ENCODE peak calls at places on chromosomes 3 and 15, in eight cellular contexts. One of them, this sample, is unnamed. For H4K20me1, the result is how much of the 10 kb centered on the place peaks cover.

GRCh38 chr3:10459954-10460754 is 45.2 kb downstream of the ATP2B2 start:
- DNase-seq in PC-9: peak
- DNase-seq in GM23338: peak
- DNase-seq in astrocyte: peak
- DNase-seq in PC-3: peak
- DNase-seq in HCT116: peak
- DNase-seq in IMR-90: peak
- DNase-seq in fibroblast of lung: peak
- DNase-seq in this sample: peak

GRCh38 chr15:63430766-63431451 is 49.3 kb upstream of the CA12 start:
- DNase-seq in fibroblast of lung: peak
- DNase-seq in astrocyte: no peak
- DNase-seq in PC-9: no peak
- DNase-seq in HCT116: no peak
- DNase-seq in PC-3: no peak
- DNase-seq in IMR-90: no peak
- DNase-seq in GM23338: no peak
- DNase-seq in this sample: no peak

GRCh38 chr3:78919021-78919755 is 848.6 kb downstream of the ROBO1 start:
- DNase-seq in PC-9: no peak
- DNase-seq in astrocyte: peak
- DNase-seq in fibroblast of lung: peak
- DNase-seq in PC-3: no peak
- DNase-seq in GM23338: no peak
- DNase-seq in HCT116: no peak
- DNase-seq in IMR-90: peak
- DNase-seq in this sample: peak

GRCh38 chr3:70064194-70064787 is 64.8 kb downstream of the SAMMSON start:
- DNase-seq in astrocyte: no peak
- DNase-seq in HCT116: peak
- DNase-seq in fibroblast of lung: peak
- DNase-seq in PC-9: no peak
- DNase-seq in IMR-90: peak
- DNase-seq in GM23338: peak
- DNase-seq in PC-3: peak
- DNase-seq in this sample: peak

GRCh38 chr3:56988874-56989433 is 71.5 kb upstream of the SPATA12 start:
- DNase-seq in GM23338: peak
- DNase-seq in astrocyte: peak
- DNase-seq in PC-9: peak
- DNase-seq in IMR-90: peak
- DNase-seq in PC-3: peak
- DNase-seq in fibroblast of lung: peak
- DNase-seq in HCT116: peak
- DNase-seq in this sample: peak

GRCh38 chr3:4029135-4029534 is 229.9 kb downstream of the LRRN1 start:
- DNase-seq in PC-3: no peak
- DNase-seq in GM23338: no peak
- DNase-seq in IMR-90: no peak
- DNase-seq in HCT116: no peak
- DNase-seq in fibroblast of lung: no peak
- DNase-seq in astrocyte: no peak
- DNase-seq in PC-9: no peak
- DNase-seq in this sample: no peak

GRCh38 chr15:83547168-83547567 is 100.0 kb downstream of the SH3GL3 start:
- DNase-seq in GM23338: peak
- DNase-seq in IMR-90: no peak
- DNase-seq in HCT116: no peak
- DNase-seq in astrocyte: no peak
- DNase-seq in fibroblast of lung: no peak
- DNase-seq in PC-9: no peak
- DNase-seq in PC-3: no peak
- DNase-seq in this sample: no peak

GRCh38 chr3:157533298-157533870 is 30.2 kb upstream of the VEPH1 start:
- DNase-seq in astrocyte: peak
- DNase-seq in fibroblast of lung: peak
- DNase-seq in PC-3: peak
- DNase-seq in PC-9: no peak
- DNase-seq in HCT116: no peak
- DNase-seq in GM23338: no peak
- DNase-seq in IMR-90: peak
- DNase-seq in this sample: peak

GRCh38 chr15:93479679-93480078 is 390.7 kb upstream of the RGMA start:
- DNase-seq in GM23338: no peak
- DNase-seq in fibroblast of lung: no peak
- DNase-seq in PC-9: no peak
- DNase-seq in astrocyte: no peak
- DNase-seq in IMR-90: no peak
- DNase-seq in PC-3: no peak
- DNase-seq in HCT116: no peak
- DNase-seq in this sample: no peak

GRCh38 chr3:32508731-32509130 is 6.1 kb upstream of the CMTM6 start:
- DNase-seq in PC-3: no peak
- DNase-seq in GM23338: no peak
- DNase-seq in astrocyte: no peak
- DNase-seq in IMR-90: peak
- DNase-seq in PC-9: no peak
- DNase-seq in HCT116: no peak
- DNase-seq in fibroblast of lung: peak
- DNase-seq in this sample: no peak

GRCh38 chr15:43242616-43243015 is 21.8 kb upstream of the EPB42 start:
- DNase-seq in IMR-90: no peak
- DNase-seq in PC-3: no peak
- DNase-seq in HCT116: no peak
- DNase-seq in PC-9: no peak
- DNase-seq in astrocyte: no peak
- DNase-seq in fibroblast of lung: no peak
- DNase-seq in GM23338: no peak
- DNase-seq in this sample: no peak

GRCh38 chr3:9980251-9980650 is 6.4 kb downstream of the EMC3 start:
- DNase-seq in HCT116: no peak
- DNase-seq in PC-3: no peak
- DNase-seq in fibroblast of lung: no peak
- DNase-seq in IMR-90: no peak
- DNase-seq in PC-9: no peak
- DNase-seq in astrocyte: no peak
- DNase-seq in GM23338: no peak
- DNase-seq in this sample: no peak

GRCh38 chr3:129530331-129530761 is 1.9 kb downstream of the RHO start:
- DNase-seq in HCT116: no peak
- DNase-seq in IMR-90: peak
- DNase-seq in astrocyte: peak
- DNase-seq in PC-3: no peak
- DNase-seq in PC-9: no peak
- DNase-seq in GM23338: peak
- DNase-seq in fibroblast of lung: peak
- DNase-seq in this sample: peak

GRCh38 chr3:133949438-133949837 is 53.8 kb upstream of the RAB6B start:
- DNase-seq in fibroblast of lung: peak
- DNase-seq in PC-9: no peak
- DNase-seq in GM23338: peak
- DNase-seq in HCT116: no peak
- DNase-seq in PC-3: no peak
- DNase-seq in astrocyte: no peak
- DNase-seq in IMR-90: peak
- DNase-seq in this sample: no peak

GRCh38 chr3:131912255-131912654 is 122.6 kb downstream of the CPNE4 start:
- DNase-seq in HCT116: no peak
- DNase-seq in PC-3: no peak
- DNase-seq in astrocyte: no peak
- DNase-seq in fibroblast of lung: no peak
- DNase-seq in GM23338: no peak
- DNase-seq in PC-9: no peak
- DNase-seq in IMR-90: no peak
- DNase-seq in this sample: no peak

GRCh38 chr3:40382617-40382979 is 4.4 kb upstream of the ENTPD3 start:
- DNase-seq in astrocyte: no peak
- DNase-seq in HCT116: no peak
- DNase-seq in PC-3: peak
- DNase-seq in GM23338: no peak
- DNase-seq in fibroblast of lung: no peak
- DNase-seq in PC-9: no peak
- DNase-seq in IMR-90: no peak
- DNase-seq in this sample: no peak

GRCh38 chr15:73397461-73397860 is 28.7 kb upstream of the HCN4 start:
- DNase-seq in fibroblast of lung: no peak
- DNase-seq in IMR-90: no peak
- DNase-seq in astrocyte: no peak
- DNase-seq in PC-9: no peak
- DNase-seq in PC-3: no peak
- DNase-seq in HCT116: no peak
- DNase-seq in GM23338: no peak
- DNase-seq in this sample: no peak

GRCh38 chr3:30665539-30665938 is 59.1 kb downstream of the TGFBR2 start:
- DNase-seq in PC-3: no peak
- DNase-seq in fibroblast of lung: no peak
- DNase-seq in PC-9: no peak
- DNase-seq in astrocyte: no peak
- DNase-seq in IMR-90: no peak
- DNase-seq in GM23338: no peak
- DNase-seq in HCT116: no peak
- DNase-seq in this sample: no peak

GRCh38 chr3:30664449-30664848 is 58.0 kb downstream of the TGFBR2 start:
- DNase-seq in PC-3: no peak
- DNase-seq in astrocyte: no peak
- DNase-seq in fibroblast of lung: no peak
- DNase-seq in PC-9: no peak
- DNase-seq in IMR-90: no peak
- DNase-seq in HCT116: no peak
- DNase-seq in GM23338: no peak
- DNase-seq in this sample: no peak

GRCh38 chr3:30666564-30667249 is 60.3 kb downstream of the TGFBR2 start:
- DNase-seq in PC-9: no peak
- DNase-seq in GM23338: peak
- DNase-seq in PC-3: no peak
- DNase-seq in HCT116: no peak
- DNase-seq in fibroblast of lung: no peak
- DNase-seq in astrocyte: no peak
- DNase-seq in IMR-90: no peak
- DNase-seq in this sample: no peak

GRCh38 chr3:30663533-30664241 is 57.3 kb downstream of the TGFBR2 start:
- DNase-seq in PC-3: no peak
- DNase-seq in fibroblast of lung: no peak
- DNase-seq in GM23338: no peak
- DNase-seq in IMR-90: no peak
- DNase-seq in PC-9: no peak
- DNase-seq in HCT116: no peak
- DNase-seq in astrocyte: no peak
- DNase-seq in this sample: no peak

DNA sequence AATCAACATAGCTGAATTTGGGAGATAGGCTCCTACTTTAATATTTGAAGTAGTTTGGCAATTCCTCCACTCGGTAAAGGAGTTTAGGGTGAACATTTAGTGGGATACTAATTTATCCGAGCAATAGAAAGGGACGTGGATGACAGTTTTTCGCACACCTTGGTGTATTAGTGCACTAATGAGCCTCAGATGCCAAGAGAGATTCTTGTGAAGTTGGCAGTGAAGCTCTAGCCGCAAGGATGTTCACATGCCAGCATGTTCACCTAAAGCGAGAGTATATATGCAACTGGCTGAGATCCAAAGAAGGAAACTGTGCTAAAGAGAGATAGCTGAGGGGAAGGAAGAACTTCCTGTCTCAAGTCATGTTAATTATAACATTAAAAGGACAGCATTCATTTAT is 58.5 kb downstream of the TGFBR2 start:
- DNase-seq in HCT116: no peak
- DNase-seq in IMR-90: no peak
- DNase-seq in PC-3: no peak
- DNase-seq in PC-9: no peak
- DNase-seq in GM23338: no peak
- DNase-seq in fibroblast of lung: no peak
- DNase-seq in astrocyte: no peak
- DNase-seq in this sample: no peak
- H3K4me3 ChIP-seq in HCT116: no peak
- H3K4me3 ChIP-seq in IMR-90: no peak
- H3K4me3 ChIP-seq in PC-3: no peak
- H3K4me3 ChIP-seq in PC-9: no peak
- H3K4me3 ChIP-seq in GM23338: no peak
- H3K4me3 ChIP-seq in fibroblast of lung: no peak
- H3K4me3 ChIP-seq in astrocyte: no peak
- H3K4me3 ChIP-seq in this sample: no peak

DNA sequence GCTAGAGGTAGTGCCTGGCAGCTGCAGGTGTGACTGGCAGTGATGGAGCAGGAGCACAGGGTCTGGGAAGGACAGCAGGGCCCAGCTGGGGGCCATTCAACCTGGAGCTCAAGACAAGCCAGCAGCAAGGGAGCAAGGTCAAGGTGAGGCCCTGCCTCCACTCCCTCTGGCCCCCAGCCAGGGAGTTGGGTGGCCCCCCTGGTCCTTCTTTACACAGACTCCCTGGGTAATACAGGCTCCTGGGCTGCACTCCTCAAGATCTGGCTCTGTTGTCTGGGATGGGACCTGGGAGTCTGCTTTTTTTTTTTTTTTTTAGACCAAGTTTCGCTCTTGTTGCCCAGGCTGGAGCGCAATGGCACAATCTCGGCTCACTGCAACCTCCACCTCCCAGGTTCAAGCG is 14.5 kb downstream of the GNAI2 start:
- DNase-seq in PC-9: no peak
- DNase-seq in astrocyte: no peak
- DNase-seq in GM23338: no peak
- DNase-seq in IMR-90: no peak
- DNase-seq in PC-3: no peak
- DNase-seq in HCT116: no peak
- DNase-seq in fibroblast of lung: no peak
- DNase-seq in this sample: peak
- H4K20me1 ChIP-seq in PC-9: under half
- H4K20me1 ChIP-seq in astrocyte: half or more
- H4K20me1 ChIP-seq in GM23338: under half
- H4K20me1 ChIP-seq in IMR-90: half or more
- H4K20me1 ChIP-seq in PC-3: under half
- H4K20me1 ChIP-seq in HCT116: under half
- H4K20me1 ChIP-seq in fibroblast of lung: under half
- H4K20me1 ChIP-seq in this sample: half or more

GRCh38 chr3:43288850-43289249 is 2.5 kb downstream of the SNRK start:
- DNase-seq in fibroblast of lung: no peak
- DNase-seq in GM23338: no peak
- DNase-seq in HCT116: no peak
- DNase-seq in astrocyte: no peak
- DNase-seq in IMR-90: no peak
- DNase-seq in PC-9: no peak
- DNase-seq in PC-3: no peak
- DNase-seq in this sample: no peak
- H3K4me3 ChIP-seq in fibroblast of lung: peak
- H3K4me3 ChIP-seq in GM23338: no peak
- H3K4me3 ChIP-seq in HCT116: no peak
- H3K4me3 ChIP-seq in astrocyte: no peak
- H3K4me3 ChIP-seq in IMR-90: peak
- H3K4me3 ChIP-seq in PC-9: peak
- H3K4me3 ChIP-seq in PC-3: peak
- H3K4me3 ChIP-seq in this sample: peak

DNA sequence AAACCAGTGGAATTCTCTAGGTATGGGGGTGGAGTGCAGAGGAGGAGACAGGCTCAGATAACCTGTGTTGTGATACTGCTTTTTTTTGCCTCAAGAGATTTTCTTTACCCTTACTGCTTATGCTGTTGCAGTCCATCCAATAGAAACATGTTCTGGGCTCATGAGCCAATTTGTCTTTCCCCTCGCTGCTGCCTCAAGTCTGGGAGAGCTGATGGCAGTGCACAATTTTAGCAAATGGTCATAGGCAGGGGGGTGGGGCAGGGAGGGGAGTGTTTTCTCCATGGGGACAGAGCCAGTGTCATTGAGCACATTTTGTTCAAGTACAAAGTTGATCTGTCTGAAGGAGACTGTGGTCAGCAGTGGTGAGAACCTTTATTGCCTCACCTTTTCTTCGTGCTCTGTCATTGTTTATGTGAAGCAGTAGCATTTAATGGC is 134.9 kb downstream of the MBNL1 start:
- DNase-seq in PC-9: no peak
- DNase-seq in GM23338: no peak
- DNase-seq in fibroblast of lung: peak
- DNase-seq in HCT116: no peak
- DNase-seq in PC-3: no peak
- DNase-seq in astrocyte: peak
- DNase-seq in IMR-90: peak
- DNase-seq in this sample: no peak
- H4K20me1 ChIP-seq in PC-9: under half
- H4K20me1 ChIP-seq in GM23338: under half
- H4K20me1 ChIP-seq in fibroblast of lung: under half
- H4K20me1 ChIP-seq in HCT116: under half
- H4K20me1 ChIP-seq in PC-3: under half
- H4K20me1 ChIP-seq in astrocyte: half or more
- H4K20me1 ChIP-seq in IMR-90: half or more
- H4K20me1 ChIP-seq in this sample: half or more